ENCODE peak calls at places on chromosome 16, in six cellular contexts. Y is IMR-90, Z is mesendoderm, G is H1, E is H9, N is mesenchymal stem cell. X is an unnamed sample.

GRCh38 chr16:14398014-14398717 is 231.9 kb downstream of the PARN start:
- DNase-seq in Y (peak), Z (no peak), G (no peak), E (no peak), N (no peak), X (no peak)

GRCh38 chr16:85569615-85570212 is 43.4 kb upstream of the GSE1 start:
- DNase-seq in Y (peak), Z (peak), G (no peak), E (peak), N (peak), X (no peak)

GRCh38 chr16:55559233-55559632 is 7.3 kb upstream of the CAPNS2 start:
- DNase-seq in Y (peak), Z (no peak), G (no peak), E (no peak), N (peak), X (no peak)

GRCh38 chr16:9557713-9558112 is 466.3 kb downstream of the HAPSTR1 start:
- DNase-seq in Y (no peak), Z (no peak), G (no peak), E (no peak), N (no peak), X (no peak)

GRCh38 chr16:59633996-59634579 is 900.0 kb upstream of the GOT2 start:
- DNase-seq in Y (peak), Z (no peak), G (no peak), E (no peak), N (peak), X (no peak)

GRCh38 chr16:10122546-10122945 is 59.7 kb downstream of the GRIN2A start:
- DNase-seq in Y (no peak), Z (peak), G (no peak), E (no peak), N (peak), X (no peak)

GRCh38 chr16:72240949-72241348 is 69.0 kb upstream of the PMFBP1 start:
- DNase-seq in Y (no peak), Z (no peak), G (no peak), E (no peak), N (no peak), X (no peak)

GRCh38 chr16:82938108-82938507 is 311.3 kb downstream of the CDH13 start:
- DNase-seq in Y (no peak), Z (peak), G (no peak), E (no peak), N (no peak), X (no peak)

GRCh38 chr16:14302031-14302398 is 230.9 kb downstream of the MRTFB start:
- DNase-seq in Y (peak), Z (peak), G (no peak), E (peak), N (peak), X (no peak)

GRCh38 chr16:27174007-27174406 is 29.3 kb upstream of the KDM8 start:
- DNase-seq in Y (no peak), Z (no peak), G (no peak), E (no peak), N (no peak), X (no peak)

GRCh38 chr16:10490141-10490540 is 90.3 kb downstream of the EMP2 start:
- DNase-seq in Y (no peak), Z (no peak), G (no peak), E (no peak), N (no peak), X (no peak)

GRCh38 chr16:72722552-72722951 is 325.4 kb downstream of the ZFHX3 start:
- DNase-seq in Y (no peak), Z (peak), G (peak), E (peak), N (no peak), X (peak)

GRCh38 chr16:84647830-84648594 is at the start of gene KLHL36:
- DNase-seq in Y (no peak), Z (no peak), G (no peak), E (no peak), N (peak), X (peak)

GRCh38 chr16:30636599-30636998 is 14.2 kb upstream of the PRR14 start:
- DNase-seq in Y (no peak), Z (no peak), G (no peak), E (no peak), N (no peak), X (no peak)

GRCh38 chr16:14458576-14458975 is 171.5 kb downstream of the PARN start:
- DNase-seq in Y (no peak), Z (peak), G (no peak), E (peak), N (no peak), X (no peak)

GRCh38 chr16:27314161-27314723 is 468 bp downstream of the IL4R start:
- DNase-seq in Y (peak), Z (peak), G (no peak), E (no peak), N (peak), X (no peak)

GRCh38 chr16:11155284-11155806 is 100.7 kb downstream of the SOCS1 start:
- DNase-seq in Y (peak), Z (no peak), G (no peak), E (no peak), N (peak), X (no peak)

GRCh38 chr16:48176635-48177408 is 21.0 kb upstream of the ABCC12 start:
- DNase-seq in Y (no peak), Z (no peak), G (no peak), E (no peak), N (no peak), X (no peak)

GRCh38 chr16:56263711-56264608 is 72.7 kb downstream of the GNAO1 start:
- DNase-seq in Y (no peak), Z (peak), G (no peak), E (no peak), N (no peak), X (no peak)

GRCh38 chr16:59478806-59479205 is 744.7 kb upstream of the GOT2 start:
- DNase-seq in Y (peak), Z (no peak), G (no peak), E (no peak), N (no peak), X (no peak)

GRCh38 chr16:62913333-62913732 is 877.1 kb upstream of the CDH8 start:
- DNase-seq in Y (no peak), Z (no peak), G (no peak), E (no peak), N (peak), X (no peak)

GRCh38 chr16:86508947-86509758 is 1.2 kb upstream of the FOXF1 start:
- DNase-seq in Y (peak), Z (peak), G (no peak), E (peak), N (peak), X (peak)

GRCh38 chr16:31568577-31569359 is 41.1 kb downstream of the AHSP start:
- DNase-seq in Y (no peak), Z (peak), G (peak), E (peak), N (no peak), X (no peak)

GRCh38 chr16:14365200-14365851 is 264.7 kb downstream of the PARN start:
- DNase-seq in Y (no peak), Z (no peak), G (no peak), E (no peak), N (no peak), X (no peak)

GRCh38 chr16:19223235-19223847 is 55.3 kb downstream of the SYT17 start:
- DNase-seq in Y (peak), Z (peak), G (peak), E (peak), N (no peak), X (peak)

GRCh38 chr16:6884002-6884401 is 448.6 kb upstream of the RBFOX1 start:
- DNase-seq in Y (no peak), Z (no peak), G (no peak), E (no peak), N (no peak), X (no peak)

GRCh38 chr16:9113707-9114106 is 22.3 kb downstream of the HAPSTR1 start:
- DNase-seq in Y (no peak), Z (no peak), G (no peak), E (no peak), N (no peak), X (no peak)

GRCh38 chr16:84396537-84397008 is 28.2 kb downstream of the ATP2C2 start:
- DNase-seq in Y (peak), Z (peak), G (no peak), E (no peak), N (peak), X (no peak)

DNA sequence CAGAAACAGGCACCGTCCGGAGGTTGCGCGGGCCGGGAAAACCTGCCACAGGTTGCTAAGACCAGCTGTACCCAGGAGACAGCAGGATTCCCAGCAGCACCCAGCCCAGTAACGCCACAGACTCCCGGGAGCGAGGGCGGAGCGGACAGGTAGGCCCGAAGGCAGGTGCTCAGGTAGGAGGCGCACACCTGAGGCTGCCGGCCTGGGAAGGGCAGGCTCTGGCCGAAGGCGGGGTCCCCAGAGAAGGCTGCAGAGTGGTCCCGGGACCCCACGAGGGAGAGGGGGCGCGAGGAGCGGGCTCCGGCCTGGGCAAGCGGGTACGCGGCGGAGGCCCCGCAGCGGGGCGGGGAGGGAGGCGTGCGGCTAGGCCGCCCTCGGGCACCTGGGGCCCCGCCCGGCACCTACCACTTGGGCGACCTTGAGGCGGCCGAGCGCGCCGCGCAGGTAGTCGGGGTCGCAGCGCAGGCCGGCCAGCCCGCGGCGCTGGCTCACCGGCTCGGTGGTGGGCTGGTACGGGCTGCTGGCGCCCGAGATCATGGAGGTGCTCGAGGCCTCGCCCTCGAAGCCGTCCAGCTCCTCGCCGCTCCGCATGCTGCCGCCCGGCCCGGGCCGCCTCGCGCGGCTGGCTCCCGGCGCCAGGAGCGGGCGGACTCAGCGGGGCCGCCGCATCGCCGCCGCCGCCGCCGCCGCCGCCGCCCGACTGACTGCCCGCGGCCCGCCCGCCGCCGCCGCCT is 441 bp downstream of the CMTM4 start:
- DNase-seq in Y (no peak), Z (peak), G (no peak), E (peak), N (no peak), X (peak)
- H2AK5ac ChIP-seq in Y (peak), Z (no peak), G (peak), E (no peak), N (no peak), X (peak)

GRCh38 chr16:65622161-65622560 is 500.3 kb upstream of the CDH11 start:
- DNase-seq in Y (no peak), Z (no peak), G (no peak), E (no peak), N (no peak), X (no peak)

GRCh38 chr16:65619606-65620005 is 497.7 kb upstream of the CDH11 start:
- DNase-seq in Y (no peak), Z (no peak), G (no peak), E (no peak), N (no peak), X (no peak)

GRCh38 chr16:65621640-65622039 is 499.8 kb upstream of the CDH11 start:
- DNase-seq in Y (no peak), Z (no peak), G (no peak), E (no peak), N (no peak), X (no peak)

GRCh38 chr16:65624246-65624645 is 502.4 kb upstream of the CDH11 start:
- DNase-seq in Y (no peak), Z (peak), G (no peak), E (no peak), N (no peak), X (no peak)

GRCh38 chr16:65624696-65625095 is 502.8 kb upstream of the CDH11 start:
- DNase-seq in Y (no peak), Z (no peak), G (no peak), E (no peak), N (no peak), X (no peak)
- H3K4me2 ChIP-seq in Y (no peak), Z (no peak), G (no peak), E (no peak), N (no peak), X (no peak)

DNA sequence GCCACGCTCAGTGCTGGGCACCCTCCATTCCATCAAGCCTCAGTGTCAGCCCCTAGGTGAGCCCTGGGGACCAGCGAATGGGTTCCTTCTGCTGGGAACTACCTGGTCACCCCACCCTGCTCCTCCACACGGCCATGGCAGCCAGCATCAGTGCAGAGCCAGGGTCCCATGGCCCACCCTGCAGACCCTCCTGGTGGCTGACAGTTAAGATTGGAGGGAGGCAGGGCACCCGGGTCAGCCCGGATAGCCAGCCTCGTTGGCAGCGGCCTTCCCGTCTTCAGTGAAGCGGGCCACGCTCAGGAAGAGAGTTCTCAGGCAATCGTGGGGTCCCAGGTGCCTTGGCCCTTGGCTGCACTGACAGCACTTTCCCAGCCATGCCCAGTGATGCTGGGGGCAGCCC is 37.1 kb upstream of the ACSF3 start:
- DNase-seq in Y (no peak), Z (no peak), G (no peak), E (no peak), N (no peak), X (no peak)
- H2BK15ac ChIP-seq in Y (no peak), Z (no peak), G (no peak), E (no peak), N (no peak), X (peak)

GRCh38 chr16:75919664-75920063 is 193.4 kb upstream of the CPHXL start:
- DNase-seq in Y (peak), Z (no peak), G (no peak), E (no peak), N (no peak), X (no peak)
- H2AK5ac ChIP-seq in Y (no peak), Z (no peak), G (no peak), E (no peak), N (no peak), X (no peak)

DNA sequence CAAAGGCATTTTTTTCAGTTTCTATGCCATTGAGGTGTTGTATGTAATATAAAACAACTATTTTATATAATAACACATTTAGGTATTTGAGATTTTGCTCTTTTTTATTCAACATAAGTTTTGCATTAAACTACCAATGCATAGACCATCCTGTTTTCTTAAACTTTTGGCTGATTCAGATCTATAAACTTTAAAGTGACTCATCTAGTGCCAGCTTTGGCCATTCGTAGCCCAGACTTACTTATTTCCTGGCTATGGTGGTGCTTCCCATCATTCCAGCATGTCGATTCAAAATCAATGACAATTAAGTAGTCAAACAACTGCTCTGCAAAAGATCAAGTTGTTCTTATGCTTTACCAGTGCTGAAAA is 3.1 kb downstream of the ERI2 start:
- DNase-seq in Y (peak), Z (no peak), G (no peak), E (no peak), N (no peak), X (no peak)
- H3K4me2 ChIP-seq in Y (no peak), Z (no peak), G (no peak), E (no peak), N (no peak), X (no peak)

DNA sequence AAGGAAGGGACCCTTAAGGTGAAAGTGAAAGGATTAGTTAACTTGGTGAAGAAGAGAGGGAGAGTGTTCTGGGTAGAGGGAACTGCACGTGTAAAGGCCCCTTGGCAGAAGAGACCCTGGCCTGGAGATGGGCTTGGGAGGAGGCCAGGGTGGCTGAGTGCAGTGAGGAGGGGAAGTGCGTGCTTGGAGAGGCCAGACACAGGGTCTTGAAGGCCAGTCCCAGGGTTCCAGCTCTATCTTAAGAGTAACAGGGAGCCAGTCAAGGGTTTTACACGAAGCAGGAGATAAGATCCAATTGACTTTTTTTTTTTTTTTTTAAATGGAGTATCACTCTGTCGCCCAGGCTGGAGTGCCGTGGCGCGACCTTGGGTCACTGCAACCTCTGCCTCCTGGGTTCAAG is 15.2 kb upstream of the DOK4 start:
- DNase-seq in Y (no peak), Z (no peak), G (no peak), E (no peak), N (no peak), X (no peak)
- H2BK15ac ChIP-seq in Y (no peak), Z (no peak), G (no peak), E (no peak), N (no peak), X (no peak)

GRCh38 chr16:49731911-49732310 is 124.0 kb downstream of the ZNF423 start:
- DNase-seq in Y (no peak), Z (peak), G (no peak), E (no peak), N (no peak), X (no peak)

GRCh38 chr16:49727611-49728010 is 128.3 kb downstream of the ZNF423 start:
- DNase-seq in Y (no peak), Z (no peak), G (no peak), E (no peak), N (no peak), X (no peak)

GRCh38 chr16:49737541-49737940 is 118.4 kb downstream of the ZNF423 start:
- DNase-seq in Y (no peak), Z (no peak), G (no peak), E (no peak), N (no peak), X (no peak)

GRCh38 chr16:49734330-49734729 is 121.6 kb downstream of the ZNF423 start:
- DNase-seq in Y (no peak), Z (peak), G (no peak), E (no peak), N (no peak), X (no peak)

GRCh38 chr16:49733278-49734009 is 122.5 kb downstream of the ZNF423 start:
- DNase-seq in Y (no peak), Z (no peak), G (no peak), E (no peak), N (no peak), X (no peak)
- H2AK5ac ChIP-seq in Y (no peak), Z (no peak), G (no peak), E (no peak), N (no peak), X (no peak)

DNA sequence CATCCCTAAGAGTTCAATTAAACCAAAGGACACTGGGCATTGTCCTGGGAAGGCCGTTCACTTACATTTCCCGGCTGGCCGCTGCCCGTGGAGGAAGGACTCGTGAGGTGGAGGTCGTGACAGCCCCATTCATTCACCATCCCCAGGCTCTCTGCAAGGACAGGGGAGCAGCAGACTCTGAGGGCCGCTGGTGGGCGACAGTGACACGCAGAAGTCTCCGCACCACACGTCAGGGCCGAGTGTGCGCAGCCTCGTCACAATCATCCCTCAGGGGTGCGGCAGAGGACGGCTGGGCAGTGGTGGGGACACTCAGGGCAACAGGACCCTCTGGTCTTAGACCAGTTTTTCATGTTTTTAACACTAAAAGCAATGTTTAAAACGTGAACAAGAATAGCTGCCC is 21.7 kb downstream of the UNKL start:
- DNase-seq in Y (no peak), Z (no peak), G (no peak), E (no peak), N (no peak), X (no peak)
- H3K4me2 ChIP-seq in Y (no peak), Z (no peak), G (no peak), E (no peak), N (no peak), X (no peak)

X was measured in neuronal stem cell.